ENCODE peak calls at places on chromosomes 2 and 18, in six cellular contexts. S is choroid plexus epithelial cell, A is neural progenitor cell, P is astrocyte of the spinal cord, I is foreskin fibroblast, U is colonic mucosa. W is an unnamed sample.

GRCh38 chr18:56479836-56480235 is 158.6 kb downstream of the TXNL1 start:
- DNase-seq in S (no peak), A (no peak), P (no peak), I (no peak), U (no peak), W (no peak)

GRCh38 chr2:170715062-170715931 is at the start of gene SP5:
- DNase-seq in S (peak; percentile 54), A (peak; percentile 94), P (peak; percentile 38), I (no peak), U (peak; percentile 65), W (no peak)

GRCh38 chr2:190537765-190538164 is 3.2 kb upstream of the NEMP2 start:
- DNase-seq in S (peak; percentile 43), A (no peak), P (peak; percentile 36), I (no peak), U (no peak), W (no peak)

GRCh38 chr2:13193900-13194299 is 477.2 kb downstream of the TRIB2 start:
- DNase-seq in S (peak; percentile 64), A (peak; percentile 10), P (peak; percentile 48), I (no peak), U (no peak), W (peak; percentile 4)

GRCh38 chr18:54973046-54973445 is 13.8 kb upstream of the CCDC68 start:
- DNase-seq in S (no peak), A (no peak), P (no peak), I (no peak), U (no peak), W (no peak)

GRCh38 chr2:88036162-88036561 is 19.4 kb downstream of the KRCC1 start:
- DNase-seq in S (no peak), A (no peak), P (no peak), I (no peak), U (no peak), W (no peak)

GRCh38 chr18:8889479-8889878 is 184.1 kb downstream of the MTCL1 start:
- DNase-seq in S (peak; percentile 73), A (no peak), P (peak; percentile 73), I (no peak), U (no peak), W (no peak)

GRCh38 chr2:182015334-182016109 is 29.9 kb downstream of the PPP1R1C start:
- DNase-seq in S (peak; percentile 48), A (no peak), P (peak; percentile 36), I (no peak), U (no peak), W (no peak)

GRCh38 chr18:34709631-34710429 is at the start of gene DTNA:
- DNase-seq in S (peak; percentile 98), A (peak; percentile 64), P (peak; percentile 96), I (peak; percentile 98), U (no peak), W (peak; percentile 96)

GRCh38 chr18:75810481-75810880 is 383.0 kb upstream of the SMIM21 start:
- DNase-seq in S (no peak), A (no peak), P (no peak), I (no peak), U (no peak), W (no peak)

GRCh38 chr18:60950634-60951033 is 382.6 kb upstream of the CDH20 start:
- DNase-seq in S (no peak), A (no peak), P (no peak), I (no peak), U (no peak), W (no peak)

GRCh38 chr2:240424341-240425235 is 10.9 kb upstream of the GPC1 start:
- DNase-seq in S (no peak), A (no peak), P (no peak), I (no peak), U (no peak), W (no peak)

GRCh38 chr18:58221060-58221725 is 177.2 kb downstream of the NEDD4L start:
- DNase-seq in S (peak; percentile 91), A (no peak), P (peak; percentile 87), I (peak; percentile 18), U (peak; percentile 85), W (no peak)

GRCh38 chr2:201796478-201796865 is 9.9 kb upstream of the CDK15 start:
- DNase-seq in S (no peak), A (no peak), P (no peak), I (no peak), U (no peak), W (no peak)

GRCh38 chr2:128631698-128632490 is 313.2 kb upstream of the HS6ST1 start:
- DNase-seq in S (no peak), A (no peak), P (no peak), I (no peak), U (no peak), W (no peak)

GRCh38 chr2:205892141-205893064 is 193.6 kb downstream of the INO80D start:
- DNase-seq in S (peak; percentile 73), A (peak; percentile 61), P (peak; percentile 79), I (no peak), U (no peak), W (no peak)

GRCh38 chr18:54215069-54215468 is 9.4 kb downstream of the MBD2 start:
- DNase-seq in S (peak; percentile 61), A (no peak), P (peak; percentile 28), I (no peak), U (no peak), W (no peak)

GRCh38 chr2:222483513-222484039 is 59.2 kb downstream of the SGPP2 start:
- DNase-seq in S (no peak), A (peak; percentile 70), P (no peak), I (no peak), U (peak; percentile 46), W (no peak)

GRCh38 chr2:98233941-98234340 is 112.3 kb upstream of the CNGA3 start:
- DNase-seq in S (no peak), A (no peak), P (no peak), I (no peak), U (no peak), W (no peak)

GRCh38 chr2:10278029-10278762 is 24.5 kb upstream of the HPCAL1 start:
- DNase-seq in S (peak; percentile 58), A (no peak), P (peak; percentile 18), I (peak; percentile 84), U (peak; percentile 42), W (peak; percentile 60)

GRCh38 chr2:138183700-138184099 is 219.4 kb downstream of the HNMT start:
- DNase-seq in S (no peak), A (peak; percentile 48), P (no peak), I (no peak), U (no peak), W (no peak)

GRCh38 chr18:67402543-67402942 is 114.0 kb downstream of the DSEL start:
- DNase-seq in S (peak; percentile 79), A (no peak), P (peak; percentile 82), I (peak; percentile 35), U (no peak), W (no peak)

GRCh38 chr2:23199115-23199918 is 185.7 kb upstream of the KLHL29 start:
- DNase-seq in S (peak; percentile 25), A (peak; percentile 46), P (no peak), I (peak; percentile 4), U (no peak), W (no peak)

GRCh38 chr18:70420151-70420898 is 131.5 kb downstream of the SOCS6 start:
- DNase-seq in S (peak; percentile 80), A (no peak), P (peak; percentile 59), I (peak; percentile 91), U (no peak), W (peak; percentile 56)

GRCh38 chr2:233852056-233852455 is 2.3 kb downstream of the HJURP start:
- DNase-seq in S (no peak), A (no peak), P (no peak), I (no peak), U (no peak), W (no peak)
- H3K4me3 ChIP-seq in S (no peak overlapping the region), A (peak overlapping the region; percentile 91), P (no peak overlapping the region), I (peak overlapping the region; percentile 88), U (no peak overlapping the region), W (no peak overlapping the region)

DNA sequence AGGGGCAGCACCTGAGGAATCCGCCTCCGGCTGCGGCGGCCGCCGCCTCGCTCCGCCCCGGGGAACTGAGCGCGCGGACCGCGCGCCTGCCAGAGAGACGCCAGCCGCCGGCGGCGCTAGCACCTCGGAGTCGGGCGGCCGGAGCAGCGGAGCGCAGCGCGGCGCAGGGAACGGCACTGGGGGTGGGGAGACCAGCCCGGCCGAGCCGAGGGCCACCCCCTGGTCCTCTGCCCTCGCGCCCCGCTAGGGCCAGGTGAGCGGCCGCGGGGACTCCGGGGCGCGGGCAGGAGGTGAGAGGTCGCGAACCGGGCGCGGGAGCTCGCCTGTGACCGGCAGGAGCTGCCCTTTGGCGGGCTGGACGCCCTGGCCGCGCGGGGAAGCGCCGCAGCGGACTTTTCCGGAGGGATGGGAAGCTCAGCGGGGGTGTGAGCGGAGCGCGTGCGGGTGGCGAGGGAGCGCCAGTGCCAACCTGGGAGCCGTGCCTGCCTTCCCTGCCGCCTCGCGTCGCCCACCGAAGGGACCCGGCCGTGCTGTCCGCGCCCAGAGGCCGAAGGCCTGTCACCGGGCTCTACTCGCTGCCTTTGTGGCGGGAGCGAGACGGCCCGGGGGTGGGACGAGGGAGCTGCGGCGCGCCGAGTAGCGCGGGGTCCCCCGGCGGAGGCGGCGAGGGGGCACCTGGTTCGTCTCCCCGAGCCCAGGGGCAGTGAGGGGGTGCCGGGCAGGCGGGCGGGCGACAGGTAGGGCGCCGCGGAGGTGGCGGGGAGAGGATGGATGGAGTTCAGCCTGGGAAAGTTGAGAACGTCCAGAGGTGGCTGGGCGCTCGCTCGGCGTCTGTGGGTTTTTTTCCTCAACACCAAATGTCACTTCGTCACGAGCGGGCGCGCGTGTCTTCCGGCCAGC is at the start of gene GREB1L:
- DNase-seq in S (peak; percentile 29), A (peak; percentile 93), P (peak; percentile 42), I (peak; percentile 28), U (peak; percentile 34), W (no peak)
- H3K4me3 ChIP-seq in S (peak within 1 kb of the TSS; percentile 38), A (peak within 1 kb of the TSS; percentile 98), P (peak within 1 kb of the TSS; percentile 40), I (peak within 1 kb of the TSS; percentile 45), U (peak within 1 kb of the TSS; percentile 57), W (peak within 1 kb of the TSS; percentile 43)

GRCh38 chr2:200377774-200378336 is 71.4 kb downstream of the SPATS2L start:
- DNase-seq in S (no peak), A (no peak), P (no peak), I (no peak), U (peak; percentile 74), W (no peak)

GRCh38 chr2:200380833-200381542 is 74.5 kb downstream of the SPATS2L start:
- DNase-seq in S (peak; percentile 84), A (no peak), P (peak; percentile 78), I (no peak), U (no peak), W (no peak)

GRCh38 chr2:200379481-200380120 is 73.1 kb downstream of the SPATS2L start:
- DNase-seq in S (no peak), A (peak; percentile 69), P (no peak), I (no peak), U (no peak), W (no peak)

GRCh38 chr2:200378652-200379290 is 72.3 kb downstream of the SPATS2L start:
- DNase-seq in S (no peak), A (peak; percentile 33), P (peak; percentile 88), I (no peak), U (no peak), W (peak; percentile 36)

GRCh38 chr2:200380139-200380561 is 73.7 kb downstream of the SPATS2L start:
- DNase-seq in S (no peak), A (peak; percentile 41), P (peak; percentile 53), I (no peak), U (no peak), W (no peak)
- H3K4me3 ChIP-seq in S (no peak overlapping the region), A (peak overlapping the region; percentile 35), P (no peak overlapping the region), I (no peak overlapping the region), U (no peak overlapping the region), W (no peak overlapping the region)

DNA sequence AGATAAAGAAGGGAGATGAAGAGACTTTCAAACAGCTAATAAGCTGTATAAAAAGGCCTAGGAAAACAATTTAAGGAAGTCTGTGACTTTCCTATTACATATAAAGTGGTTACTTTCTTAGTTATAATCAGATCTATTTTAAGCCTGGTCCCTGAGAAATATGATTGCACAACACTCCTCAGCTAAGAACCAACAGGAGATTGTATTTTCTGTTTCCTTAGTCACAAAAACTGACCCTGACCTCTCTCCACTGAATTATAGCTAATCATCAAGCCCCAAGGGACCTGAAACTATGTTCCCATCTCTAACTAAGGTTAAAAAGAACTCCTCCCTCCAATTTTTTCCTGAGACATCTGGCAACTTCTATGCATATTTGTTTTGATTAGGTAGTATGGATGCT is 106.9 kb downstream of the ROCK1 start:
- DNase-seq in S (peak; percentile 98), A (no peak), P (peak; percentile 84), I (peak; percentile 88), U (no peak), W (peak; percentile 94)
- H3K4me3 ChIP-seq in S (no peak overlapping the region), A (no peak overlapping the region), P (no peak overlapping the region), I (no peak overlapping the region), U (no peak overlapping the region), W (no peak overlapping the region)